ENCODE peak calls at places on chromosomes 1 and 21, in eight cellular contexts. P is nephron progenitor cell, H is HuH-7, J is activated T-cell treated with anti-CD3 and anti-CD28 coated beads for 24 hours, K is AG08396, V is body of pancreas, L is EL, U is LHCN-M2. E is an unnamed sample.

GRCh38 chr1:7679873-7680790 is 91.0 kb upstream of the VAMP3 start:
- DNase-seq in P (peak; percentile 82), H (peak; percentile 46), J (peak; percentile 36), K (peak; percentile 82), V (peak; percentile 51), L (peak; percentile 42), U (peak; percentile 37), E (peak; percentile 45)

GRCh38 chr1:234957330-234958065 is 171.1 kb downstream of the TOMM20 start:
- DNase-seq in P (peak; percentile 68), H (no peak), J (no peak), K (peak; percentile 62), V (peak; percentile 91), L (peak; percentile 83), U (peak; percentile 91), E (no peak)

GRCh38 chr1:222784916-222785315 is 29.9 kb upstream of the DISP1 start:
- DNase-seq in P (no peak), H (no peak), J (no peak), K (no peak), V (no peak), L (no peak), U (no peak), E (peak; percentile 54)

GRCh38 chr1:201127755-201128455 is 921 bp upstream of the ASCL5 start:
- DNase-seq in P (no peak), H (no peak), J (no peak), K (peak; percentile 42), V (peak; percentile 58), L (peak; percentile 13), U (peak; percentile 54), E (no peak)

GRCh38 chr21:31442339-31442738 is 98.3 kb upstream of the TIAM1 start:
- DNase-seq in P (no peak), H (no peak), J (no peak), K (no peak), V (no peak), L (no peak), U (no peak), E (no peak)

GRCh38 chr1:243742814-243743213 is 107.2 kb downstream of the AKT3 start:
- DNase-seq in P (no peak), H (no peak), J (no peak), K (peak; percentile 52), V (no peak), L (peak; percentile 88), U (peak; percentile 77), E (no peak)

GRCh38 chr1:203878422-203878821 is 17.0 kb downstream of the SNRPE start:
- DNase-seq in P (no peak), H (no peak), J (no peak), K (no peak), V (no peak), L (no peak), U (no peak), E (no peak)

GRCh38 chr1:110513511-110513910 is 5.5 kb downstream of the KCNA10 start:
- DNase-seq in P (no peak), H (no peak), J (no peak), K (no peak), V (no peak), L (peak; percentile 24), U (peak; percentile 6), E (no peak)

GRCh38 chr1:15684468-15685283 is 556 bp downstream of the PLEKHM2 start:
- DNase-seq in P (peak; percentile 59), H (peak; percentile 57), J (no peak), K (peak; percentile 69), V (peak; percentile 55), L (peak; percentile 35), U (peak; percentile 13), E (peak; percentile 27)

GRCh38 chr1:1230656-1231399 is 973 bp downstream of the SDF4 start:
- DNase-seq in P (no peak), H (peak; percentile 93), J (no peak), K (peak; percentile 92), V (no peak), L (peak; percentile 72), U (peak; percentile 71), E (peak; percentile 77)

GRCh38 chr1:214901718-214902117 is 180.8 kb upstream of the KCNK2 start:
- DNase-seq in P (no peak), H (no peak), J (no peak), K (peak; percentile 50), V (no peak), L (peak; percentile 90), U (peak; percentile 42), E (no peak)

GRCh38 chr1:117112063-117112462 is 9.5 kb downstream of the TRIM45 start:
- DNase-seq in P (no peak), H (no peak), J (no peak), K (no peak), V (no peak), L (no peak), U (no peak), E (no peak)

GRCh38 chr1:88741413-88741812 is 57.3 kb downstream of the PKN2 start:
- DNase-seq in P (no peak), H (no peak), J (no peak), K (no peak), V (no peak), L (peak; percentile 54), U (peak; percentile 54), E (no peak)

GRCh38 chr1:5658340-5659316 is 333.6 kb downstream of the NPHP4 start:
- DNase-seq in P (no peak), H (no peak), J (no peak), K (no peak), V (no peak), L (no peak), U (no peak), E (no peak)

GRCh38 chr1:205680073-205680851 is at the start of gene SLC45A3:
- DNase-seq in P (peak; percentile 78), H (peak; percentile 68), J (peak; percentile 23), K (peak; percentile 84), V (peak; percentile 35), L (peak; percentile 33), U (no peak), E (peak; percentile 52)

GRCh38 chr1:187070076-187070475 is 241.3 kb downstream of the PLA2G4A start:
- DNase-seq in P (no peak), H (no peak), J (no peak), K (no peak), V (no peak), L (peak; percentile 3), U (no peak), E (no peak)

E was measured in T47D.